ENCODE peak calls at places on chromosomes 6 and 20, in four cellular contexts. M, C, Z and D are unnamed samples.

GRCh38 chr6:83952830-83953229 is 80.7 kb upstream of the MRAP2 start:
- DNase-seq in M (no peak), C (no peak), Z (no peak), D (no peak)

GRCh38 chr6:87481936-87482335 is 9.2 kb downstream of the SLC35A1 start:
- DNase-seq in M (no peak), Z (no peak), C (no peak), D (no peak)

GRCh38 chr6:137746264-137746663 is 120.8 kb upstream of the TNFAIP3 start:
- DNase-seq in C (no peak), Z (no peak), M (no peak), D (peak)

GRCh38 chr6:111781055-111781708 is 92.1 kb downstream of the FYN start:
- DNase-seq in Z (no peak), M (no peak), C (no peak), D (no peak)

GRCh38 chr6:43910638-43911353 is 140.8 kb downstream of the VEGFA start:
- DNase-seq in M (no peak), C (no peak), Z (no peak), D (no peak)

GRCh38 chr20:37326666-37327065 is 19.3 kb upstream of the SRC start:
- DNase-seq in M (no peak), C (no peak), Z (no peak), D (peak)

GRCh38 chr6:11766056-11766455 is 12.5 kb downstream of the ADTRP start:
- DNase-seq in C (no peak), Z (no peak), M (no peak), D (no peak)

GRCh38 chr6:33419580-33420492 is at the start of gene SYNGAP1:
- DNase-seq in C (no peak), Z (no peak), M (no peak), D (no peak)

GRCh38 chr6:103177800-103178199 is 1681.9 kb downstream of the HACE1 start:
- DNase-seq in M (no peak), C (no peak), Z (no peak), D (no peak)

GRCh38 chr6:64985726-64986125 is 721.3 kb downstream of the EYS start:
- DNase-seq in Z (no peak), M (no peak), C (no peak), D (no peak)

GRCh38 chr6:29647927-29648642 is 8.8 kb upstream of the MOG start:
- DNase-seq in M (no peak), C (no peak), Z (peak), D (no peak)

GRCh38 chr20:20752712-20753111 is 40.3 kb upstream of the RALGAPA2 start:
- DNase-seq in M (no peak), C (no peak), Z (no peak), D (no peak)

GRCh38 chr20:56414842-56415765 is 3.0 kb downstream of the CASS4 start:
- DNase-seq in Z (no peak), M (no peak), C (no peak), D (no peak)

GRCh38 chr6:129981598-129981997 is 36.8 kb upstream of the L3MBTL3 start:
- DNase-seq in C (no peak), Z (no peak), M (no peak), D (no peak)

GRCh38 chr20:50193169-50193850 is 2.7 kb downstream of the CEBPB start:
- DNase-seq in M (no peak), Z (peak), C (no peak), D (no peak)

GRCh38 chr6:130864344-130864743 is 37.1 kb downstream of the SMLR1 start:
- DNase-seq in Z (no peak), M (no peak), C (no peak), D (no peak)

GRCh38 chr20:50436696-50437095 is 73.5 kb upstream of the PTPN1 start:
- DNase-seq in M (no peak), Z (no peak), C (no peak), D (no peak)

GRCh38 chr6:9938801-9939200 is 476.1 kb downstream of the TFAP2A start:
- DNase-seq in M (no peak), Z (no peak), C (no peak), D (no peak)

GRCh38 chr6:120587381-120587780 is 746.9 kb downstream of the TBC1D32 start:
- DNase-seq in C (no peak), M (no peak), Z (no peak), D (no peak)

GRCh38 chr20:43963233-43963632 is 48.6 kb downstream of the TOX2 start:
- DNase-seq in C (no peak), M (no peak), Z (no peak), D (no peak)

GRCh38 chr6:41518118-41518517 is 28.1 kb upstream of the FOXP4 start:
- DNase-seq in Z (no peak), M (no peak), C (no peak), D (no peak)

GRCh38 chr6:109304284-109305015 is 77.8 kb downstream of the CD164 start:
- DNase-seq in C (no peak), Z (no peak), M (no peak), D (no peak)

GRCh38 chr20:32984631-32985354 is 19.4 kb downstream of the SUN5 start:
- DNase-seq in M (no peak), Z (no peak), C (no peak), D (no peak)
- TF ChIP-seq CTCF in M (no peak), Z (no peak), C (no peak), D (no peak)

DNA sequence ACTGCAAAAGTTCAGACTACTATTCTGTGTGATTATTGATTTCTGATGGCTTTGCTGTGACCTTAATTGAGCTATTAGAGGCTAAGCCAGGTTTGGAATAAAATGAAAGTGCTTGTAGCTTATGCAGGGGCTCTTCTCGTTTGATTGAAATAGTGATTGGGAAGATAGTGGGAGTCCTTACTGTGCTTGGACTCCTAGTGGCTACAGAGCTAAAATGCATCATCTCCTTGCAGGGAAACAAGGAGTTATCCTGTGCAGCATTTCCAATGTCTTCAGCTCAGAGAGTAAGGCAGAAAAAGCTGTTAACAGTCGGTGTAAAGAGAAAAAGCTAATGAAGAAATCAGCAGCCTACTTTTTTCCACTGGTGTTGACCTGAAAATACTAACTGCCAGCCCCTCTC is 173.5 kb downstream of the SLC35F1 start:
- DNase-seq in M (no peak), Z (no peak), C (no peak), D (no peak)
- TF ChIP-seq CTCF in M (peak), Z (no peak), C (peak), D (no peak)

DNA sequence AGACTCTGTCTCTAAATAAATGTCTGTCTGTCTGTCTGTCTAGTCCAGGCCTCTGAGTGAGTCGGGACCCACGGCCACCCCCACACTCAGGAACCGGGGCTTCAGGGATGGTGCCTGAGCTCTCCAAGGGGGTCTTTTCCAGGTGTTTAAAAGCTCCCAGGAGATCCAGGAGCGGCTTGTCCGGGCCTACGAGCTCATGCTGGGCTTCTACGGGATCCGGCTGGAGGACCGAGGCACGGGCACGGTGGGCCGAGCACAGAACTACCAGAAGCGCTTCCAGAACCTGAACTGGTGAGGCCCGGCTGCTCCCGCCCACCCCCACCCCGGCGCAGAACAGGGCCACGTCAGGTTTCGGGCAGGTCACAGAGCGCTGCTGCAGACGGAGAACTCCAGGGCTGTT is 5.5 kb upstream of the COL9A3 start:
- DNase-seq in Z (no peak), M (no peak), C (no peak), D (no peak)
- TF ChIP-seq CTCF in Z (no peak), M (no peak), C (no peak), D (no peak)

GRCh38 chr6:19502301-19502700 is 334.9 kb upstream of the ID4 start:
- DNase-seq in C (no peak), M (no peak), Z (no peak), D (no peak)

GRCh38 chr6:19501737-19502245 is 335.4 kb upstream of the ID4 start:
- DNase-seq in Z (no peak), M (no peak), C (no peak), D (no peak)
- TF ChIP-seq CTCF in Z (peak), M (peak), C (peak), D (no peak)

GRCh38 chr6:149236584-149236983 is 80.9 kb upstream of the TAB2 start:
- DNase-seq in C (no peak), M (no peak), Z (no peak), D (no peak)
- TF ChIP-seq CTCF in C (no peak), M (no peak), Z (no peak), D (no peak)

DNA sequence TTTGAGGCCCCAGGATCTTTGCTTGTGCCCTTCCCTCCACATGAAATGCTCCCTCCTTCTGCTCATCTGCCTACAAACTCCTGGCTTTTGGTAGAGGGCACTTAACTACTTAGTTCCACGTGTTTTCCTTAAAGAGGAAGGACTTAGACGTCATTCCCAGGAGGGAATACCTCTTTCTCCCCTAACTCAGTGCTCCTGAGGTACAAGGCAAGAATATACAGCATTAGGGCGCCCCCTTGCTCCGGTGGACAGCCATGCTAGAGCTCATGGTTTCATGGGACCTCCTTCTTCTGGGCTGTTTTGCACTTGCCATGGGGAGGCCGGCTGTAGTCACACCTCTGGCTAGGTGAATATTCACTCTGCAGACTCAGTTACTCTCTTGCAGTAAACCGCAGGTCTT is 93.8 kb upstream of the LY86 start:
- DNase-seq in M (peak), Z (no peak), C (peak), D (peak)
- TF ChIP-seq CTCF in M (peak), Z (no peak), C (peak), D (peak)

DNA sequence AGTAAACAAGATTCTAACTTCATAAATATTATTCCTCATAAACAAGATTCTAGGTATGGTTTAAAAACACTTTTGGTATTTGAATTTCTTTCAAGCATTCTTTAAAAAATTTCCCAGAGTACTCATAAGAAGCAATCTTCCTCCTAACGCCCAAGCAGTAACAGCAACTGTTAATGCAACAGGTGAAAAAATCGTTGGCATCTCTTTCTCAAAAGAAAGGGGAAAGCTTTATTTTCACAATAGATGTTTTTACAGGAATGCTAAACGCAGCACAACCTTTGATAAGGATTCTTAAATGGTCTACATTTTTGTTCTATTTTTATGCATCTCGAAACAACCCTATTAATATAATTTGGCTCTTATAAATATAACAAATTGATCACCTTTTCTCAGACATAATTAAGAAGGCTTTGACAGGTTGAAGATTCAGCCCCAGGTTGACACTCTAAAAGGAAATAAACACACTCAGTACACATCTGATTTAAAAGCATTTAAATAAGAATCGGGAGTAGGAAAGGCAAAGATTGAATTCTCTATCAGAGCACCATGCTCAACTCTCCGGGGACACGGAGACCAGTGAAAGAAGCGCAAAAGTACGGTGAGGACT is 632 bp downstream of the AHI1 start:
- DNase-seq in M (no peak), Z (no peak), C (no peak), D (no peak)
- TF ChIP-seq CTCF in M (no peak), Z (no peak), C (no peak), D (no peak)

GRCh38 chr20:4998160-4998651 is 3.1 kb downstream of the SLC23A2 start:
- DNase-seq in M (no peak), Z (no peak), C (no peak), D (peak)
- TF ChIP-seq CTCF in M (peak), Z (no peak), C (peak), D (no peak)

DNA sequence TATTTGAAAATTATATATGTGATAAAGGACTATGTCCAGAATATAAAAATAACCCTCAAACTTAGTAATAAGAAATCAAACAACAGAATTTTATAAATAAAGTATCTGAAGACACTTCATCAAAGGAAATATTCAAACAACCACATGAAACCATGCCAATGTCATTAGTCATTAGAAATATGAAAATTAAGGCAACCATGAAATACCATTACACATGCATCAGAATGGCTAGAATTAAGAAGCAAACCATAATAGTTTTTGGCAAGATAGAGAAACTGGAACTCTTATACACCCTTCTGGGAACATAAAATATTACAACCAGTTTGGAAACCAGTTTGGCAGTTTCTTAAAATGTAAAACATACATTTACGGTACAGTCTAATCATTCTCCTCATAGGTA is 137.2 kb upstream of the ADGRB3 start:
- DNase-seq in C (no peak), M (no peak), Z (no peak), D (no peak)
- TF ChIP-seq CTCF in C (no peak), M (no peak), Z (no peak), D (no peak)